ENCODE peak calls at places on chromosomes 2 and 18, in seven cellular contexts. D is tibial nerve, K is IMR-90, Y is NB4, B is A549, A is sigmoid colon, P is adrenal gland. Q is an unnamed sample.

GRCh38 chr2:157107877-157108276 is 149.6 kb upstream of the GALNT5 start:
- DNase-seq in K (peak), A (no peak), Y (peak), D (no peak), B (peak), P (no peak), Q (no peak)

GRCh38 chr2:18501156-18501555 is 59.3 kb downstream of the RDH14 start:
- DNase-seq in D (no peak), P (no peak), Y (no peak), K (no peak), B (no peak), A (no peak), Q (no peak)

GRCh38 chr18:11096411-11096810 is 53.0 kb downstream of the PIEZO2 start:
- DNase-seq in A (no peak), Y (no peak), B (no peak), P (no peak), D (no peak), K (no peak), Q (no peak)

GRCh38 chr18:78730564-78731422 is 248.8 kb upstream of the SALL3 start:
- DNase-seq in K (no peak), A (peak), D (no peak), Y (peak), P (no peak), B (no peak), Q (peak)

GRCh38 chr2:65357959-65358294 is 74.5 kb downstream of the SPRED2 start:
- DNase-seq in Y (no peak), P (no peak), B (no peak), A (no peak), K (no peak), D (no peak), Q (no peak)

GRCh38 chr18:24544141-24544498 is 83.7 kb downstream of the HRH4 start:
- DNase-seq in P (no peak), A (no peak), Y (peak), K (peak), D (no peak), B (peak), Q (peak)

GRCh38 chr2:43027496-43027895 is 198.9 kb downstream of the ZFP36L2 start:
- DNase-seq in P (no peak), B (no peak), D (no peak), A (no peak), Y (no peak), K (no peak), Q (no peak)

GRCh38 chr18:59354731-59355130 is 4.3 kb downstream of the LMAN1 start:
- DNase-seq in A (no peak), Y (no peak), B (no peak), K (no peak), P (no peak), D (no peak), Q (no peak)

GRCh38 chr2:237858294-237859081 is 935 bp upstream of the RAMP1 start:
- DNase-seq in B (peak), Y (peak), D (peak), A (peak), K (peak), P (peak), Q (peak)

GRCh38 chr2:120734930-120735611 is 597 bp upstream of the GLI2 start:
- DNase-seq in A (no peak), P (no peak), D (no peak), K (peak), Y (no peak), B (no peak), Q (no peak)

GRCh38 chr18:7497081-7497480 is 70.0 kb upstream of the PTPRM start:
- DNase-seq in Y (no peak), K (no peak), A (no peak), P (no peak), B (no peak), D (no peak), Q (no peak)

GRCh38 chr2:95376311-95377215 is 25.9 kb upstream of the FAHD2A start:
- DNase-seq in P (no peak), D (peak), A (peak), Y (no peak), B (no peak), K (no peak), Q (no peak)

DNA sequence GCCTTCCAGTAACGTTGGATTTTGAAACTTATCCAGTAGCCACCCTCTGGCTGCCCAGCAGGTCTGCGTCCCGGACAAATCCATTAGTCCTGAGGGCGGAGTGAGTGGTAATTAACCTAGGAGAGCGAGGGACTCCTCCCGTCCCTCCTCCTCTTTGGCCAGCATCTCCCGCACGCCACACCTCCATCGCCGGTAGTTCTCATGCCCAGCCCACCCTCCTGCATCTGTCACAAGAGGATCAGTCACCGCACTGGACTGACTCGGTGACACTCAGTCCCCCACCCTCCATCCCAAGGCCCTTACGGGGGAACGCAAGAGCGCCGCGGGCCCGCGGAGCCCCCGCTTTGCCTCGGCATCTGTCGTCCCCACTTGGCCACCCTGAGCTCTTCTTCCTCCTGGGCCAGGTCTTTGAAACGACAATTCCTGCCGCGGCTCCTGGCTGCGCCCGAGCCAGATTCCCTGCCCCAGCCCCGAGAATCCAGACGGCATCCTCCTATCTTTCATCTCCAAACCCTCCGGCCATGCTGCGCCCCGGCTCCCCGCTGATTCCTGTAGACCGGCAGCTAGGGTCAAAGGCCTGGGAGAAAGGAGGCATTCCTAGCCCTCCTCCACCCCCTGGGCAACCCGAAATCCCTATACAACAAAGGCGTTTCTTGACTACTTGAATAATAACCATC is 77.5 kb downstream of the EIF2AK3 start:
- DNase-seq in A (no peak), D (no peak), K (no peak), B (no peak), P (no peak), Y (no peak), Q (no peak)
- H3K4me3 ChIP-seq in A (no peak), D (no peak), K (no peak), B (no peak), P (no peak), Y (no peak), Q (no peak)

DNA sequence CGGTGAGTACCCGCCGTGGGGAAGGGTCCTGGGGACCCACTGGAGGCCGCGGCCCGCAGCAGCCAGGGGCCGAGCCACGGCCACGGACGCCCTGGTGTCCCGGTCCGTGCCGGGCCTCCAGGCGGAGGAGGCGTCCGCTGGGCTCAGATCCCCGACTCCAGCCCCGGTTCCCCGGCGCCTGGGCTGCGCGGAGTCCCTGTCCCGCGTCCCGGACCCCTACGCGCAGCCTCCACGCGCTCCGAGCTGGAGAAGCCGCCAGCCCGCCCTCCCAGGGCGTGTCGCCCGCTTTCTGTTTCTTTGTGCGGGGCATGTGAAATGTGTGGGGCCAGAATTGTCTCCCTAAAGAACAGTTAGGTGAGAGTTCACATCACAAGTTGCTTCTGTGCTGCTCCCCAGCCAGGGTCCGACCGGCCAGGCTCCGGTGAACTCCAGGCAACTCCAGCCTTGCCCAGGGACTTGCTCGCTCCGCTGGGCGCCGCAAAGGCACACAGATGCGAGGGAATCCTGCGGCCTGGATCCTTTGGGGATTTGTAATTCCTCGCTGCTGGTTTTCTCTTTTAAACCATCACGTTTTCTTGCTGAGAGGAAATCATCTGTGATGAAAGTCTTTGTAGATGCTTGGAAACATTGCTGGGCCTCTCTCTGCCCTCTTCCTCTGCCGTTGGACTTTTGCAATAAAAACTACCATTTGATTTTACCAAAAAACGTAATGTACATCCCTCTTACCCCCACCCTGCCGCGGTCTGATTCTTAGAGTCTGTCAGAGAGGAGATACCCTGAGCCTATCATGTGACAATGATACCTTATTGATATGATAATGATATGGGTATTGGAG is 570 bp downstream of the GYPC start:
- DNase-seq in B (no peak), P (peak), A (no peak), Y (peak), K (peak), D (no peak), Q (no peak)
- TF ChIP-seq POLR2A in B (no peak), P (no peak), A (no peak), Y (no peak), K (no peak), D (no peak), Q (no peak)

GRCh38 chr2:12722445-12723316 is 5.9 kb downstream of the TRIB2 start:
- DNase-seq in Y (peak), A (no peak), D (no peak), K (no peak), B (no peak), P (no peak), Q (no peak)
- TF ChIP-seq CTCF in Y (no peak), A (no peak), D (no peak), K (peak), B (no peak), P (peak), Q (no peak)

GRCh38 chr2:119009110-119009509 is 67.1 kb downstream of the MARCO start:
- DNase-seq in A (no peak), D (no peak), B (no peak), Y (no peak), K (no peak), P (no peak), Q (no peak)

GRCh38 chr2:119011910-119012209 is 69.9 kb downstream of the MARCO start:
- DNase-seq in Y (no peak), A (no peak), D (no peak), K (no peak), P (no peak), B (no peak), Q (no peak)

GRCh38 chr2:119010336-119010735 is 68.3 kb downstream of the MARCO start:
- DNase-seq in Y (no peak), A (no peak), B (no peak), K (no peak), D (no peak), P (no peak), Q (no peak)

GRCh38 chr2:119012345-119013301 is 70.6 kb downstream of the MARCO start:
- DNase-seq in D (no peak), P (no peak), Y (no peak), K (no peak), A (no peak), B (no peak), Q (no peak)

DNA sequence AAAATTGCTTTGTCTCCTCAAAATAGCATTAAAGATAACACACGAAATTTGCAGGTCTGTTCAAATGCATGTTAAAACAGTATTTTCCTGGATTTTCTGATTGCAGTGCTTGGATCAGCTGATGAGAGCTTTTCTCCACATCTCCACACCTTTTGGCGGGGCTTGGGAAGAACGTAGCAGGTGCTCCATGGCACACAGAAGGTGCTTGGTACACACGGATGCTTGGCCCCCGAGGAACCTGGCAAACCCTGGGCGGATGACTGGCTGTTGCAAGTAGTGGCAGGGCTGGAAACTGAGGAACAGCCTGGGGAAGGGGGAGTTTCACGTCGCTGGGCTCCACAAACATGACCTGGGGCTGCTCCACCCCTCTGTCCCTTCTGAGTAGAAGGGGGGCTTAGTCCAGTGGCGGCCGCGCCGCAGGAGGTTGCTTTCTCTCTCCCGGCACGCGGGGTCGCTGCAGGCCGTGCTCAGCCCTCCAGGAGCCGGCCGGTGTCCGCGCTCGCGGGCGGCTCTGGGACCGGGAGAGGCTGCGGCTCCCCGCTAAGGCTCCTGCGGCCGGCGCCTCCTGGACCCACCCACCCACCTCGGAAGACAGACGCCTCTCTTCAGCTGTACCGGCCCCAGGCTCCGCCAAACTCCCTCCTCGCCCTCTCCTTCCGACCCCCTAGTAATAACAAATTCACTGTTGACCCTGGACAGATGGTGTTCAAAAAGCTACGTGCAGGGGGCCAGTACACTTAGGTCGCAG is 69.3 kb downstream of the MARCO start:
- DNase-seq in K (peak), Y (peak), D (no peak), A (no peak), B (peak), P (peak), Q (peak)
- H3K4me3 ChIP-seq in K (no peak), Y (no peak), D (no peak), A (no peak), B (peak), P (no peak), Q (no peak)

DNA sequence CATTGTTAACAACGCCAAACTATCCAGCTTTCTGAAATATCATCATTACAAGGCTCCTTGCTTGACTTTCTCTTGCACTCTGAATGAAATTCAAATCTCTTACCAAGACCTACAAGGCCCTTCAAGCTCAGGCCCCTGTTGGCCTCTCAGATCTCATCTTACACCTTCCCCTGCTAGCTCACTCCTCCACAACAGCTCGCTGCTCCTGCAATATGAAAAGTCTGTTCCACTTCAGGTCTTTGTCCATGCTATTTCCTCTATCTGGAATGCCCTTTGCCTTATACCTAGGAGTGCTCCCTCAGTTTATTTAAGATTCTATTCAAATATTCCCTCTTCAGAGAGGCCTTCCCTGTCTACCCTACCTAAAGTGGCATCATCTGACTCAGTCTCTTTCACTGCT is 91.7 kb downstream of the SESTD1 start:
- DNase-seq in Y (no peak), A (no peak), D (no peak), K (no peak), P (no peak), B (no peak), Q (no peak)
- TF ChIP-seq POLR2A in Y (no peak), A (no peak), D (no peak), K (no peak), P (no peak), B (no peak), Q (no peak)

GRCh38 chr2:135876066-135876711 is at the start of gene MCM6:
- DNase-seq in P (peak), B (peak), D (peak), K (peak), Y (peak), A (peak), Q (peak)
- TF ChIP-seq CTCF in P (no peak), B (no peak), D (no peak), K (no peak), Y (no peak), A (no peak), Q (no peak)

DNA sequence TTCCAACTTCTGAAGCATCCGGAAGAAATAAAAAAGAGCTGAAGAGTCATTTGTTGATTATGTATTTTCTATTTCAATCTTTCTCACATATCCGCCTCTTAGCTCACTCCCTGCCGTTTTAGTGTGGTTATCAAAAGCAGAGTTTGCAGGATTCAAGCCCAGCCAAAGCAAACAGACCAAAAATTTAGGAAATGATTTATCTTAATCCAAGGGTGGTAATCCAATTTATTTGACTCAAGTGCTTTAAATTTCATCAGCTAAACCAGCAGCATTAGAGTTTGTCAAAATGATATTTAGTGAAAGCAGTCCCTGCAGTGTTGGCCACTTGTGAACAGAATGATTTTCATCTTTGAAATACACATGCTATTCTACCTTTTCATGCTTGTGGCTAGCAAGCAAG is 129.3 kb upstream of the CCDC68 start:
- DNase-seq in B (no peak), K (no peak), D (no peak), P (no peak), A (no peak), Y (no peak), Q (no peak)
- H3K4me3 ChIP-seq in B (no peak), K (no peak), D (no peak), P (no peak), A (no peak), Y (no peak), Q (no peak)

GRCh38 chr2:197515798-197516761 is at the start of gene MOB4:
- DNase-seq in P (peak), K (peak), B (peak), Y (peak), A (peak), D (peak), Q (peak)
- TF ChIP-seq POLR2A in P (peak), K (peak), B (peak), Y (peak), A (peak), D (peak), Q (peak)

DNA sequence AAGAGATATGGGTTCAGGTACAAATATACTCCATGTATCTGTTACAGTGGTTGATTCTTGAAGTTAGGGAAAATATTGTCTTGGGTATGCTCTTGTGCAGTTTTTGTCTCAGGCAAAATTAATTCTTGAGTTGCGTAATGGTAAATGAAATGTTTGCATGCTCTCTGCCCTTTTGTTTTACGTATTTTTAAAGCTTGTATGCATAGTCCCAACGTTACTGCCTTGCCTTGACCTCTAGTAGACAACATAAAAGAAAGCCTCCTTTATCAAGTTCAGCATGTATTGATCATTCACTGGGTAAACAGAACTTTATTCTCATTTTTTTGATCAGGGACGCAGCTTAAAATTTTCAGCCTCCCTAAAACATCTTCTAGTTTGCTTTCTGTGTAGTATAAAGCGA is 283.1 kb downstream of the THSD7B start:
- DNase-seq in A (no peak), D (no peak), B (no peak), K (no peak), Y (no peak), P (no peak), Q (no peak)
- TF ChIP-seq CTCF in A (no peak), D (no peak), B (no peak), K (no peak), Y (no peak), P (no peak), Q (no peak)

GRCh38 chr2:85761-86160 is 39.5 kb upstream of the FAM110C start:
- DNase-seq in P (no peak), B (no peak), Y (no peak), K (no peak), A (no peak), D (no peak), Q (no peak)

GRCh38 chr2:80971-81736 is 34.8 kb upstream of the FAM110C start:
- DNase-seq in P (no peak), D (no peak), K (no peak), B (no peak), Y (no peak), A (no peak), Q (peak)

DNA sequence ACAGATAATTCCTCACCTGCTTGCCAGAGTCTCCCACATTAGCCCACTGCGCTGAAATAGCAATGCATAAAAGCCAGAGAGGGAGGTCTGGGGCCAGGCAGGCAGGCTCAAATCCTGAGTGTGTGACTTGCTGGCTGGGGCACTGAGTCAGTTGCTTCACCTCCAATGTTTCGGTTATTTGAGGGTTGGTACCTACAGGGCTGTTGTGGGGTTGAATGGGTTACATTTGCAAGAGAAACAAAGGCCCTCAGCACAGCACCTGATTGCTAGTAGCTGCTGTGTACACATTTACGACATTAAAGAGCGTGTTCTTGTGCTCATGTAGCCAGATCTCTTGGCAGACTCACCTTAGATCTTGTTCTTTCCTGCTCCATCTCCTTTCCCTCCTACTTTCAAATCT is 34.1 kb upstream of the FAM110C start:
- DNase-seq in D (no peak), A (no peak), K (no peak), B (no peak), P (no peak), Y (no peak), Q (no peak)
- H3K4me3 ChIP-seq in D (no peak), A (no peak), K (no peak), B (no peak), P (no peak), Y (no peak), Q (no peak)